ENCODE peak calls at places on chromosomes 11 and 22, in four cellular contexts. J, Y, S and C are unnamed samples.

GRCh38 chr22:47837703-47838102 is 1075.3 kb downstream of the TBC1D22A start:
- DNase-seq in J (peak), Y (peak), S (peak), C (peak)

GRCh38 chr11:65500262-65501004 is 1.6 kb downstream of the MALAT1 start:
- DNase-seq in J (no peak), Y (no peak), S (no peak), C (peak)

GRCh38 chr11:60887531-60887930 is 18.9 kb downstream of the PRPF19 start:
- DNase-seq in J (peak), Y (peak), S (no peak), C (peak)

GRCh38 chr22:42905702-42906183 is 48.7 kb upstream of the ARFGAP3 start:
- DNase-seq in Y (no peak), S (no peak), J (peak), C (no peak)

GRCh38 chr11:1010006-1010405 is 26.5 kb downstream of the MUC6 start:
- DNase-seq in S (no peak), Y (no peak), J (no peak), C (no peak)

GRCh38 chr11:116852261-116853125 is 15.1 kb upstream of the APOA1 start:
- DNase-seq in S (no peak), J (no peak), Y (no peak), C (peak)

GRCh38 chr11:96105197-96105895 is 181.4 kb upstream of the MTMR2 start:
- DNase-seq in S (no peak), Y (peak), J (no peak), C (no peak)

GRCh38 chr11:32436751-32437405 is 1.5 kb upstream of the WT1 start:
- DNase-seq in S (no peak), J (peak), Y (no peak), C (no peak)

GRCh38 chr11:45254070-45254469 is 32.1 kb downstream of the SYT13 start:
- DNase-seq in J (no peak), Y (no peak), S (no peak), C (no peak)

GRCh38 chr11:105179542-105180278 is 40.1 kb upstream of the CARD18 start:
- DNase-seq in J (no peak), Y (peak), S (no peak), C (peak)

GRCh38 chr11:19560156-19560555 is 152.5 kb upstream of the NAV2 start:
- DNase-seq in J (peak), S (no peak), Y (no peak), C (no peak)

GRCh38 chr22:40345271-40345670 is 1.0 kb upstream of the ADSL start:
- DNase-seq in J (no peak), S (no peak), Y (no peak), C (peak)

GRCh38 chr11:41051919-41052630 is 407.4 kb downstream of the LRRC4C start:
- DNase-seq in S (no peak), J (no peak), Y (no peak), C (no peak)

GRCh38 chr22:49010086-49010863 is 817.4 kb downstream of the BRD1 start:
- DNase-seq in J (peak), S (no peak), Y (no peak), C (no peak)

GRCh38 chr11:35598254-35599125 is 19.8 kb upstream of the FJX1 start:
- DNase-seq in S (no peak), J (no peak), Y (no peak), C (no peak)

GRCh38 chr11:116224154-116224888 is 548.5 kb downstream of the BUD13 start:
- DNase-seq in Y (peak), S (no peak), J (peak), C (peak)

GRCh38 chr11:61495801-61496601 is 12.5 kb upstream of the LRRC10B start:
- DNase-seq in Y (no peak), S (no peak), J (peak), C (no peak)

GRCh38 chr11:17767301-17767885 is 32.8 kb downstream of the KCNC1 start:
- DNase-seq in J (no peak), Y (no peak), S (no peak), C (no peak)

GRCh38 chr11:3903207-3903896 is 47.9 kb downstream of the STIM1 start:
- DNase-seq in Y (no peak), S (no peak), J (no peak), C (no peak)

GRCh38 chr11:27722117-27722844 is 22.0 kb upstream of the BDNF start:
- DNase-seq in S (no peak), Y (no peak), J (peak), C (no peak)

GRCh38 chr11:30549565-30549964 is 36.6 kb downstream of the MPPED2 start:
- DNase-seq in J (no peak), Y (no peak), S (no peak), C (no peak)

GRCh38 chr11:46307785-46308341 is 30.4 kb downstream of the CREB3L1 start:
- DNase-seq in Y (no peak), S (no peak), J (no peak), C (no peak)

GRCh38 chr22:18078329-18079041 is 695 bp downstream of the PEX26 start:
- DNase-seq in J (peak), Y (peak), S (no peak), C (no peak)

GRCh38 chr11:70647188-70648166 is 249.1 kb downstream of the CTTN start:
- DNase-seq in S (no peak), Y (no peak), J (no peak), C (no peak)

GRCh38 chr11:70646272-70647049 is 248.1 kb downstream of the CTTN start:
- DNase-seq in Y (no peak), J (no peak), S (no peak), C (no peak)

GRCh38 chr11:70651036-70651435 is 252.7 kb downstream of the CTTN start:
- DNase-seq in J (no peak), Y (no peak), S (no peak), C (no peak)

GRCh38 chr11:70645537-70645936 is 247.2 kb downstream of the CTTN start:
- DNase-seq in S (no peak), J (no peak), Y (no peak), C (no peak)

GRCh38 chr11:70650075-70650909 is 252.0 kb downstream of the CTTN start:
- DNase-seq in S (no peak), J (no peak), Y (peak), C (peak)
- TF ChIP-seq JUND in S (no peak), J (no peak), Y (peak), C (no peak)

GRCh38 chr22:44663256-44663999 is 38.6 kb upstream of the PRR5 start:
- DNase-seq in S (no peak), J (peak), Y (no peak), C (no peak)

GRCh38 chr22:44659140-44659539 is 42.9 kb upstream of the PRR5 start:
- DNase-seq in S (no peak), J (peak), Y (no peak), C (no peak)

GRCh38 chr22:44660051-44660830 is 41.8 kb upstream of the PRR5 start:
- DNase-seq in Y (no peak), S (no peak), J (peak), C (no peak)

GRCh38 chr22:44661659-44662569 is 40.1 kb upstream of the PRR5 start:
- DNase-seq in Y (no peak), J (peak), S (no peak), C (no peak)

DNA sequence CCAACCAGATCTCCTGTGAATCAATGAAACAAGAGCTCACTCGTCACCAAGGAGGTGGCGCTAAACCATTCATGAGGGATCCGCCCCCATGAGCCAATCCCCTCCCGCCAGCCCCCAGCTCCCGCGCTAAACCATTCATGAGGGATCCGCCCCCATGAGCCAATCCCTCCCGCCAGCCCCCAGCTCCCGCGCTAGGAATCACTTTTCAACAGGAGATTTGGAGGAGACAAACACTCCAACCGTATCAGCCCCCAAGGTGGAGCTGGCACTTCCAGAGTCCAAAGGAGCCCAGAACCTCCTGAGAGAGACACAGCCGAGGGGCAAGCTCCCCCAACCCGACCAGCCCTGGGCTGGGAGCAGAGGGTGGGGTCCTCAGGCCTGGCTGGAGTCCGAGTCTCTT is 40.9 kb upstream of the PRR5 start:
- DNase-seq in J (peak), S (no peak), Y (no peak), C (no peak)
- TF ChIP-seq JUND in J (no peak), S (no peak), Y (no peak), C (no peak)

DNA sequence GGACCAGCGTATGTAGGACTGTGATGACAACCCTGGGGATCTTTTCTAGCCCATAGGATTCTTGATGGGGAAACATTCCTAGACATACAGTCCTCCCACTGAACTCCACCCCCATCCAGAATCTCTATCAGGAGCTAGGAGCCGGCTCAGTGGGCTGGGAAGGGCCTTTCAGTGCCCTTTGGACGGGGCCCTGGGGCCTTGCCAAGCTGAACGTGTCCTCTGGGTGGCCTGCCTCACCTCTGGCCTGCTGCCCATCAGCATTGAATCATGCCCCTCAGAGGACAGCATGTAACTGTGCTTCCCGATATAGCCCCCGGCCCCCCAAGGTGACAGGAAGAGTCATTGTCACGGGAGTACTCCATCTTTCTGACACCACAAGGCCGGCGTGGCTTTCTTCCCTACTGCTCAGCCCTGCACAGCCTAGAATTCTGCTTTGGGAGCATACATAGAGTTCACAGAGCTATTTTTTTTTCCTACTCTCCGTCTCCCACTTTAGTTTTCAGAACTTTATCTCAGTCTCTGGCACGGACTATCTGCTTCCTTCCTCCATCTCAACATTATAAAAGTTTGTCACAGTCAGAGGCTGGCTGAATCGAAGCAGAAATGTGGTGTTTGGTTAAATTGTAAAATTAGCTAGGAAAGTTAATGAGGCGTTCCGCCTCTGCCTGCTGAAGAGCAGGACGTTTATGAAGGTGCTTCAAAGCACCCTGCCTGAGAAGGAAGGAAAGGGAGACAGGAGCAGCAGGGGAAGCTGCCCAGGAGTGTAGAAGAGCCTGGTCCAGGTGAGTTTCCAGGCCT is 111.9 kb downstream of the ZBTB16 start:
- DNase-seq in S (no peak), Y (peak), J (no peak), C (no peak)
- TF ChIP-seq JUND in S (no peak), Y (no peak), J (no peak), C (no peak)

GRCh38 chr22:29339381-29340235 is 24.1 kb upstream of the RASL10A start:
- DNase-seq in Y (no peak), S (no peak), J (no peak), C (no peak)

GRCh38 chr22:29336751-29337490 is 21.4 kb upstream of the RASL10A start:
- DNase-seq in J (no peak), S (no peak), Y (no peak), C (peak)

GRCh38 chr22:29337631-29338284 is 22.3 kb upstream of the RASL10A start:
- DNase-seq in Y (no peak), J (no peak), S (no peak), C (no peak)

GRCh38 chr22:29340566-29340965 is 25.1 kb upstream of the RASL10A start:
- DNase-seq in J (no peak), Y (no peak), S (no peak), C (no peak)

DNA sequence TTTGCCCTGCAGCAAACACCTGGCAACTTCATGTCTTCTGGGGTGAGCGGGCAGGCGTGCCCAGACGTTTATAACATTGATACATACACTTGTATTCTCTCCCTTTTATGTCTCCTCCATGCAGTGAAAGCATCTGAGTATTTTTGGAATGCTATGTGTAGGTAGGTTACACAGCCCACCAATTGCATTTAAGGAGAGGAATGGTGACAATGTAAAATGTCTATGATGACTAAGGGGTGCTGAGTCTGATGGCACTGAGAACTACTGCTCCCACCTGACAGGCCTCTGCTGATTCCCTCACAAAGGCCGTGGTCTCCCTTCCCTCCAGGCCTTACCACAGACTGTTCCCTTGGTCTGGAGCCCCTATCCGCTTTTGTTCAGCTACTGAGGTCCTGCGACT is 22.9 kb upstream of the RASL10A start:
- DNase-seq in J (no peak), Y (no peak), S (no peak), C (no peak)
- TF ChIP-seq JUND in J (no peak), Y (no peak), S (no peak), C (no peak)

DNA sequence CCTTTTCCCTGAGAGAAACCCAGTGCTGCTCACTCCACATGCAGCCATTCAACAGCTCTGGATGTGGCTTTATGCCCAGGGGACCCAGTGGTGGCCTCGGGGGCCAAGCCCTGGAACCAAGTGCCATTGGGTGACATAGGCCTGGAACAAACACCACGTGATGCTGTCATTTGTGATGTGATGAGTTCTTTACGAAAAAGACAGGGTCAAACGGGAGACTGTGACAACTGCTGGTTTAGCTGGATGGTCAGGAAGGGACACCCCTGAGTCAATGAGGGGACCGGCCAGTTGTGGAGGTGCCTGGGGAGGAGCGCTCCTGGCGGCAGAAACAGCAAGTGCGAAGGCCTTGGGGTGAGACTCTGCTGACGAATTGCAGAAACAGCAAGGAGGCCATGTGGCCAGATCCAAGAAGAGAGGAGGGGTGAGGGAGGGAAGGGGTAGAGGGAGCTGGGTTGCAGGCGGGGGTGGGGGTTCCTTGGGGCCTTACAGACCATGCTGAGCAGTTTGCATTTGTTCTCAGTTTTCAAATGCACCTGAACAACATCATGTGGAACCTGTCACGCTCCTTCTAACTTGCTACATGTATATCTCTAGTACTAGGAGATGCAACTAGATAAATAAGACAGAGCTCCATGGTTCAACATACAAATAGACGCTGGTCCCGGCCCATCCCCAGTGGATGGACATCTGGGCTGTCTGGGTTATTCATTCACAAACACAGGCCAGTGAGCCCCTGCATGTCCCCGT is 56.1 kb downstream of the IGLL5 start:
- DNase-seq in Y (no peak), S (no peak), J (peak), C (no peak)
- TF ChIP-seq JUND in Y (no peak), S (no peak), J (no peak), C (no peak)

DNA sequence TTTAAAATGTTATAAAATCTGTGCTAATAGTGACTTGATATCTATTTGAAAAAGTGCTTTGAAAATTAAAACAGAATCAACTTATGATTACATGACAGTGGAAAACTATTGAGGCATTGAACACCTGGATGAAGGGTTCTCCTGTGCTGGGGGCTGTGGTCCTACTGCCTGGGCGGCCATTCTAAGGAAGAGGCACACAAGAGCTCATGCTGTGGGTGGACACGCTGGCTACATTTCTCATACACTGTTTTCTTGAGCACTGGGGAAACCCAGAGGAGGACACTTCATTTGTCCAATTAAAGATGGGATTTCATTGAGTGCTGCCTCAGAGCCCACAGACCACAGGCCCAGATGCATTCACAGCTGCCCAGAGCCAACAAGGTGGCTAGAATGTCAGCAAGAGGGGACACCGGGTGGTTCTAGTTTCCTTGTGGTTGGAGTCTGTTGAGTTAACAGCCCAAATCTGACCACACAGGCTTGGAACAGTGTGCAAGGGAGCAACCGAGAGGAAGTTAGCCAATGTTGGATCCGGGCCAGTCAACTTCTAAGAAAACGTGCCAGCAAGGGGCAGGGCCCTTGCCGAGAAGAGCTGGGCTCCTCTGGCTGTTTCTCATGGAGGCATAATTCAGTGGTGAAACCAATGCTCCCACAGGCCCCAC is 35.1 kb upstream of the SORL1 start:
- DNase-seq in S (no peak), Y (no peak), J (no peak), C (peak)
- TF ChIP-seq JUND in S (no peak), Y (no peak), J (no peak), C (no peak)

DNA sequence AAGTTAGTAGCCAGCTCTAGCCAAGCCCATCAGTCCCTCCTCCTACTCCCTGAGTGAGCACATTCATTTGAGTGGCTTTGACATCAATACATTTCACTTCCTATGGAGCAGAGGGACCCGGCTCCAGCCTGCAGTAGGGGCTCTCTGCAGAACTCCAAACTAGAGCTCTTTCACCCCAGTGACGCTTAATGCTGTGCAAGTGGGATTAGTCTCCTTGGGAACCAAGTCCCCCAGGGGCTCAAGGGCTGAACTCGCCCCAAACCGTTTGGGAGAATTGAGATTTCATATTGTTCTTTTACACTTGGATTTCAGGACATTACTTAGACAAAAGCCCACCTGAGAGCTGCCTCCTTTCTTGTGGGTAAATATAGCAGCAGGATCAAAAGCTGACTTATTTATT is 4.5 kb upstream of the FAM181B start:
- DNase-seq in Y (no peak), S (no peak), J (no peak), C (no peak)
- TF ChIP-seq JUND in Y (no peak), S (no peak), J (no peak), C (no peak)